ENCODE peak calls at places on chromosomes 7 and 10, in nine cellular contexts. F, U, W, N, A, B, X, S and G are unnamed samples.

GRCh38 chr7:139417478-139417877 is 57.8 kb downstream of the LUC7L2 start:
- DNase-seq in F (no peak), U (no peak), W (no peak), N (no peak), A (no peak), B (no peak), X (no peak), S (no peak), G (no peak)

GRCh38 chr7:46173526-46174191 is 252.6 kb upstream of the IGFBP3 start:
- DNase-seq in F (no peak), U (no peak), W (no peak), N (no peak), A (no peak), B (no peak), X (no peak), S (no peak), G (no peak)

GRCh38 chr7:66928388-66928787 is 7.4 kb downstream of the TMEM248 start:
- DNase-seq in F (no peak), U (no peak), W (no peak), N (no peak), A (no peak), B (no peak), X (no peak), S (no peak), G (peak)

GRCh38 chr10:97640868-97641811 is 669 bp downstream of the PI4K2A start:
- DNase-seq in F (peak), U (no peak), W (peak), N (no peak), A (peak), B (no peak), X (peak), S (peak), G (no peak)

GRCh38 chr10:72096115-72097000 is 8.0 kb upstream of the SPOCK2 start:
- DNase-seq in F (no peak), U (no peak), W (no peak), N (no peak), A (no peak), B (no peak), X (no peak), S (no peak), G (no peak)

GRCh38 chr10:8121199-8121890 is 66.9 kb downstream of the GATA3 start:
- DNase-seq in F (no peak), U (no peak), W (no peak), N (no peak), A (no peak), B (no peak), X (no peak), S (no peak), G (no peak)

GRCh38 chr7:108097703-108098102 is 32.5 kb downstream of the LAMB4 start:
- DNase-seq in F (no peak), U (no peak), W (peak), N (no peak), A (no peak), B (no peak), X (no peak), S (no peak), G (no peak)

GRCh38 chr10:74730246-74730645 is 96.2 kb upstream of the KAT6B start:
- DNase-seq in F (no peak), U (no peak), W (no peak), N (no peak), A (no peak), B (no peak), X (no peak), S (no peak), G (no peak)